ENCODE peak calls at places on chromosomes 5 and 9, in eight cellular contexts. L is brain microvascular endothelial cell, B is Peyer's patch, T is neural progenitor cell, E is thyroid gland, G is OCI-LY7, I is ovary, N is mammary epithelial cell. W is an unnamed sample.

GRCh38 chr5:172403822-172404221 is 50.5 kb downstream of the SH3PXD2B start:
- DNase-seq in N (no peak), G (no peak), I (peak), E (no peak), T (no peak), B (no peak), L (no peak), W (peak)

GRCh38 chr5:139828207-139828895 is 32.7 kb downstream of the PSD2 start:
- DNase-seq in I (no peak), E (no peak), L (no peak), B (no peak), G (no peak), T (no peak), N (no peak), W (no peak)

GRCh38 chr9:127586537-127586936 is 25.5 kb upstream of the STXBP1 start:
- DNase-seq in L (peak), I (peak), E (peak), T (peak), B (peak), G (peak), N (peak), W (peak)

GRCh38 chr9:121757286-121757595 is 105.8 kb downstream of the DAB2IP start:
- DNase-seq in N (no peak), L (no peak), I (no peak), E (peak), B (no peak), G (no peak), T (no peak), W (no peak)

GRCh38 chr5:133919148-133920136 is 49.0 kb downstream of the C5orf15 start:
- DNase-seq in I (no peak), G (peak), N (no peak), T (no peak), E (no peak), B (no peak), L (no peak), W (no peak)

GRCh38 chr9:118108971-118109370 is 404.8 kb downstream of the TLR4 start:
- DNase-seq in E (no peak), L (no peak), B (no peak), T (no peak), I (no peak), N (peak), G (no peak), W (no peak)

GRCh38 chr5:171838066-171838465 is 52.4 kb downstream of the SMIM23 start:
- DNase-seq in E (no peak), N (no peak), B (no peak), L (no peak), T (no peak), G (no peak), I (no peak), W (no peak)

GRCh38 chr5:131242728-131243255 is 21.1 kb upstream of the CDC42SE2 start:
- DNase-seq in I (no peak), L (peak), N (peak), G (no peak), T (no peak), E (no peak), B (no peak), W (no peak)

GRCh38 chr5:969421-969839 is 39.2 kb upstream of the NKD2 start:
- DNase-seq in E (no peak), T (no peak), N (no peak), B (no peak), G (no peak), L (no peak), I (no peak), W (no peak)

GRCh38 chr5:96893342-96893741 is 17.0 kb downstream of the ERAP2 start:
- DNase-seq in N (peak), G (no peak), B (no peak), I (no peak), T (no peak), L (peak), E (no peak), W (no peak)

GRCh38 chr9:14258840-14259239 is 55.1 kb downstream of the NFIB start:
- DNase-seq in B (no peak), N (peak), G (no peak), I (no peak), T (no peak), L (peak), E (no peak), W (no peak)

GRCh38 chr9:107727113-107727780 is 237.7 kb upstream of the KLF4 start:
- DNase-seq in L (no peak), E (no peak), I (no peak), B (no peak), N (no peak), G (no peak), T (no peak), W (no peak)

GRCh38 chr9:121122450-121123032 is 47.8 kb downstream of the CNTRL start:
- DNase-seq in B (no peak), N (peak), L (no peak), G (no peak), E (no peak), I (no peak), T (no peak), W (no peak)

GRCh38 chr9:28136113-28136512 is 562.8 kb upstream of the C9orf72 start:
- DNase-seq in E (no peak), N (no peak), B (no peak), G (no peak), T (no peak), L (no peak), I (no peak), W (no peak)

GRCh38 chr5:139193928-139194327 is 4.2 kb downstream of the SIL1 start:
- DNase-seq in N (no peak), G (no peak), T (no peak), E (no peak), I (no peak), B (no peak), L (no peak), W (no peak)

GRCh38 chr5:44189255-44189654 is 200.0 kb downstream of the FGF10 start:
- DNase-seq in B (no peak), N (no peak), T (no peak), E (no peak), L (no peak), I (no peak), G (no peak), W (no peak)

GRCh38 chr5:23025604-23026003 is 172.5 kb upstream of the CDH12 start:
- DNase-seq in G (no peak), I (no peak), L (no peak), N (no peak), T (no peak), E (no peak), B (no peak), W (no peak)

GRCh38 chr9:125626187-125626586 is 80.8 kb downstream of the MAPKAP1 start:
- DNase-seq in L (no peak), T (no peak), I (no peak), B (no peak), N (no peak), E (no peak), G (no peak), W (no peak)

GRCh38 chr9:110050925-110051355 is 157.0 kb downstream of the C9orf152 start:
- DNase-seq in G (peak), E (peak), B (no peak), L (peak), N (peak), I (peak), T (no peak), W (no peak)

GRCh38 chr9:98142182-98142924 is 23.3 kb upstream of the TRIM14 start:
- DNase-seq in E (peak), G (no peak), N (no peak), B (peak), I (no peak), T (no peak), L (no peak), W (no peak)

GRCh38 chr5:152181461-152181860 is 223.6 kb downstream of the NMUR2 start:
- DNase-seq in L (no peak), G (no peak), N (no peak), T (no peak), I (no peak), B (no peak), E (no peak), W (no peak)

GRCh38 chr9:126027566-126027965 is 280.4 kb downstream of the PBX3 start:
- DNase-seq in L (no peak), I (no peak), N (no peak), B (no peak), T (no peak), G (no peak), E (no peak), W (no peak)

GRCh38 chr9:106860731-106861584 is 2.0 kb upstream of the ZNF462 start:
- DNase-seq in N (peak), I (peak), E (peak), B (no peak), L (peak), T (peak), G (no peak), W (peak)

GRCh38 chr5:169300468-169301385 is at the start of gene SLIT3:
- DNase-seq in E (peak), L (peak), N (peak), T (peak), G (no peak), I (peak), B (peak), W (peak)

GRCh38 chr9:91785403-91785917 is 164.6 kb downstream of the ROR2 start:
- DNase-seq in B (no peak), E (no peak), G (no peak), L (no peak), N (no peak), I (no peak), T (no peak), W (no peak)

GRCh38 chr5:15719784-15720183 is 219.8 kb downstream of the FBXL7 start:
- DNase-seq in B (no peak), L (no peak), N (no peak), T (no peak), E (no peak), G (no peak), I (no peak), W (no peak)

GRCh38 chr5:172579403-172579990 is 61.6 kb upstream of the NEURL1B start:
- DNase-seq in E (no peak), T (no peak), L (no peak), N (no peak), G (no peak), B (no peak), I (no peak), W (no peak)

GRCh38 chr5:8805653-8806052 is 740.2 kb downstream of the SEMA5A start:
- DNase-seq in B (no peak), L (no peak), G (no peak), N (no peak), T (no peak), E (no peak), I (no peak), W (no peak)

GRCh38 chr5:159362190-159362589 is 31.9 kb upstream of the IL12B start:
- DNase-seq in T (no peak), B (no peak), N (no peak), I (no peak), E (no peak), G (no peak), L (no peak), W (no peak)

GRCh38 chr5:132389453-132390286 is 20.2 kb downstream of the SLC22A5 start:
- DNase-seq in B (peak), E (peak), N (peak), L (peak), G (no peak), T (no peak), I (peak), W (no peak)

GRCh38 chr5:143023447-143024096 is 253.4 kb downstream of the ARHGAP26 start:
- DNase-seq in E (peak), I (no peak), T (peak), B (no peak), N (no peak), L (no peak), G (no peak), W (peak)

GRCh38 chr5:67577424-67577823 is 380.8 kb upstream of the CD180 start:
- DNase-seq in N (peak), E (no peak), G (no peak), I (no peak), B (no peak), T (no peak), L (no peak), W (no peak)

GRCh38 chr5:32865475-32865874 is 154.4 kb downstream of the NPR3 start:
- DNase-seq in E (no peak), B (no peak), L (no peak), N (no peak), T (no peak), I (no peak), G (no peak), W (no peak)
- H3K4me3 ChIP-seq in E (no peak), B (no peak), L (no peak), N (no peak), T (no peak), I (no peak), G (no peak), W (no peak)

DNA sequence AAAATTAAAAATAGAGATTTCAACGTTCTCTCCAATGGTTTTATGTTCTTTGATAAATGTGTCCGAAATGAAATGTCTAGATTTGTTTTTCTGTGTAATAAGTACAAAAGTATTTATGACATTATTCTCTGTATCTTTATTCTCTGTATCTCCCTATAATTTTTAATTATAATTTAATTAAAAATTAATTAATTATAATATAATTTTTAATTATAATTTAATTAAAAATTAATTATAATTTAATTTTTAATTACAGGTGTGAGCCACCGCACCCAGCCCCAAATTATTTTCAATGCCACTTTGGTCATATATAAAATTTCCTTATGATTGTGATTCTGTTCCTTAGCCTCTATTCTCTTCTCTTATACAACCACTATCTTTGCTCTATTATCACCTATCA is 28.2 kb downstream of the SPATA31C2 start:
- DNase-seq in B (no peak), E (no peak), G (no peak), T (no peak), N (no peak), L (no peak), I (no peak), W (no peak)
- TF ChIP-seq CTCF in B (no peak), E (no peak), G (no peak), T (no peak), N (no peak), L (no peak), I (no peak), W (no peak)

GRCh38 chr5:65037845-65038815 is 269.4 kb downstream of the CWC27 start:
- DNase-seq in G (peak), N (no peak), L (no peak), B (peak), E (peak), I (no peak), T (peak), W (no peak)
- H3K27ac ChIP-seq in G (no peak), N (no peak), L (no peak), B (peak), E (no peak), I (no peak), T (no peak), W (peak)

GRCh38 chr9:104872959-104873850 is 54.8 kb downstream of the ABCA1 start:
- DNase-seq in L (peak), E (peak), B (peak), I (peak), T (no peak), N (peak), G (no peak), W (peak)
- H3K4me3 ChIP-seq in L (no peak), E (no peak), B (no peak), I (no peak), T (no peak), N (no peak), G (no peak), W (no peak)

W was measured in heart right ventricle.